ENCODE peak calls at places on chromosome 3, in eight cellular contexts. S, K, W, C, H, J, Q and Z are unnamed samples.

GRCh38 chr3:66489115-66489514 is 11.7 kb downstream of the LRIG1 start:
- DNase-seq in H (no peak), C (no peak), S (no peak), K (no peak), J (no peak), Q (no peak), W (no peak), Z (no peak)

GRCh38 chr3:112582242-112582874 is 20.5 kb downstream of the SLC35A5 start:
- DNase-seq in C (peak; percentile 42), W (no peak), Q (peak; percentile 55), K (peak; percentile 28), S (peak; percentile 44), H (peak; percentile 47), J (no peak), Z (peak; percentile 12)

GRCh38 chr3:177835917-177836316 is 638.6 kb upstream of the TBL1XR1 start:
- DNase-seq in S (no peak), J (no peak), H (no peak), Q (peak; percentile 83), W (no peak), C (peak; percentile 95), K (no peak), Z (peak; percentile 65)

GRCh38 chr3:177777699-177778098 is 580.4 kb upstream of the TBL1XR1 start:
- DNase-seq in C (peak; percentile 51), K (peak; percentile 52), S (no peak), W (peak; percentile 68), J (peak; percentile 25), Q (no peak), H (peak; percentile 18), Z (peak; percentile 22)

GRCh38 chr3:87674397-87675161 is 384.2 kb downstream of the CGGBP1 start:
- DNase-seq in W (no peak), K (no peak), Q (no peak), H (no peak), S (no peak), C (no peak), J (no peak), Z (no peak)

GRCh38 chr3:76405196-76405595 is 619.8 kb upstream of the ZNF717 start:
- DNase-seq in C (peak; percentile 17), H (no peak), W (no peak), Q (no peak), J (no peak), K (no peak), S (no peak), Z (no peak)

GRCh38 chr3:12895391-12896205 is 54.2 kb upstream of the RPL32 start:
- DNase-seq in H (no peak), W (no peak), J (no peak), Q (no peak), K (no peak), S (no peak), C (no peak), Z (no peak)

GRCh38 chr3:33660035-33660434 is 58.0 kb downstream of the CLASP2 start:
- DNase-seq in W (no peak), Q (no peak), S (no peak), H (no peak), K (no peak), C (no peak), J (no peak), Z (no peak)

GRCh38 chr3:31903686-31904431 is 77.2 kb downstream of the OSBPL10 start:
- DNase-seq in J (no peak), S (no peak), H (no peak), C (no peak), K (no peak), W (no peak), Q (no peak), Z (no peak)

GRCh38 chr3:150238043-150238802 is 169.9 kb upstream of the TSC22D2 start:
- DNase-seq in K (no peak), S (no peak), Q (no peak), J (no peak), C (no peak), W (no peak), H (no peak), Z (no peak)

GRCh38 chr3:33008282-33008681 is 56.8 kb downstream of the CCR4 start:
- DNase-seq in S (no peak), H (no peak), C (no peak), W (no peak), J (no peak), K (no peak), Q (no peak), Z (no peak)

GRCh38 chr3:120144267-120144666 is 50.0 kb upstream of the GSK3B start:
- DNase-seq in K (no peak), J (no peak), H (no peak), C (peak; percentile 28), W (no peak), Q (no peak), S (no peak), Z (peak; percentile 8)

GRCh38 chr3:8204846-8205624 is 296.6 kb upstream of the LMCD1 start:
- DNase-seq in W (no peak), H (no peak), J (no peak), Q (no peak), S (no peak), C (peak; percentile 22), K (no peak), Z (peak; percentile 59)

GRCh38 chr3:128280466-128281455 is 127.5 kb downstream of the EEFSEC start:
- DNase-seq in J (no peak), S (no peak), C (no peak), W (no peak), K (peak; percentile 88), H (no peak), Q (no peak), Z (no peak)

GRCh38 chr3:125110876-125111480 is 55.2 kb upstream of the HEG1 start:
- DNase-seq in Q (no peak), J (no peak), W (no peak), S (no peak), H (no peak), C (no peak), K (no peak), Z (no peak)
- H3K27ac ChIP-seq in Q (no peak overlapping the region), J (no peak overlapping the region), W (no peak overlapping the region), S (no peak overlapping the region), H (no peak overlapping the region), C (peak overlapping the region; percentile 74), K (no peak overlapping the region), Z (no peak overlapping the region)

GRCh38 chr3:11613319-11613718 is 30.4 kb downstream of the VGLL4 start:
- DNase-seq in H (no peak), W (no peak), J (no peak), C (no peak), S (no peak), K (no peak), Q (no peak), Z (no peak)
- H3K27ac ChIP-seq in H (peak overlapping the region; percentile 19), W (no peak overlapping the region), J (peak overlapping the region; percentile 6), C (no peak overlapping the region), S (peak overlapping the region; percentile 2), K (no peak overlapping the region), Q (no peak overlapping the region), Z (no peak overlapping the region)

GRCh38 chr3:46844851-46845250 is 18.4 kb downstream of the MYL3 start:
- DNase-seq in K (no peak), S (no peak), J (no peak), W (peak; percentile 61), Q (no peak), C (no peak), H (no peak), Z (no peak)
- H3K27ac ChIP-seq in K (no peak overlapping the region), S (no peak overlapping the region), J (peak overlapping the region; percentile 95), W (peak overlapping the region; percentile 82), Q (no peak overlapping the region), C (no peak overlapping the region), H (peak overlapping the region; percentile 82), Z (no peak overlapping the region)

DNA sequence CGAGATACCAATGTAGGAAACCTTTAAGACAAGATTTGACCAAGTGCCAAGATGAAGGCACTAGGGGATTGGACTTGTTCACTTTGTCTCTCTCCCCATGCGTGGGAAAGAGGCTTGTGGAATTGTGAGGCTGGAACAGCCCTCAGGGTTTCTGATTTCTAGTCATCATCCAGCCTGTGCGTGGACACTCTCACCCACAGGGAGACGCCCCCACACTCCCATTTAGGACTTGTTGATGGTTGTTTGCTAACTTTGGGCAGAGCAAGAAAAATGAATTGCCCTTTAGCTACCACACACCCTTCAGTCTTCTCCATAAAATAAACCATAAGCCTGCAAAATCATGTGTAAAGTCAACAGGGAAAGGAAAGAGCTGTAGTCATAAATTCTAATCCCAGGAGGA is 18.4 kb downstream of the ACKR2 start:
- DNase-seq in J (no peak), C (no peak), W (no peak), Q (no peak), S (no peak), K (no peak), H (no peak), Z (no peak)
- H3K27ac ChIP-seq in J (no peak overlapping the region), C (no peak overlapping the region), W (no peak overlapping the region), Q (no peak overlapping the region), S (no peak overlapping the region), K (no peak overlapping the region), H (no peak overlapping the region), Z (peak overlapping the region; percentile 55)

GRCh38 chr3:117165611-117166051 is 456.1 kb downstream of the TUSC7 start:
- DNase-seq in W (no peak), H (no peak), C (no peak), Q (no peak), S (no peak), K (peak; percentile 33), J (no peak), Z (no peak)

GRCh38 chr3:117160176-117160575 is 450.6 kb downstream of the TUSC7 start:
- DNase-seq in W (no peak), Q (no peak), J (no peak), H (no peak), S (no peak), K (no peak), C (no peak), Z (no peak)
- H3K27ac ChIP-seq in W (no peak overlapping the region), Q (no peak overlapping the region), J (no peak overlapping the region), H (no peak overlapping the region), S (no peak overlapping the region), K (no peak overlapping the region), C (no peak overlapping the region), Z (no peak overlapping the region)

GRCh38 chr3:34783881-34784280 is 855.4 kb upstream of the ARPP21 start:
- DNase-seq in W (no peak), J (no peak), K (no peak), Q (no peak), C (peak; percentile 24), S (no peak), H (no peak), Z (no peak)
- H3K27ac ChIP-seq in W (no peak overlapping the region), J (no peak overlapping the region), K (no peak overlapping the region), Q (no peak overlapping the region), C (peak overlapping the region; percentile 45), S (no peak overlapping the region), H (no peak overlapping the region), Z (no peak overlapping the region)

GRCh38 chr3:45994661-45995369 is 809 bp downstream of the FYCO1 start:
- DNase-seq in Q (no peak), J (no peak), H (peak; percentile 32), S (no peak), K (peak; percentile 48), C (no peak), W (no peak), Z (no peak)
- H3K27ac ChIP-seq in Q (peak overlapping the region; percentile 57), J (peak overlapping the region; percentile 96), H (peak overlapping the region; percentile 98), S (peak overlapping the region; percentile 93), K (no peak overlapping the region), C (no peak overlapping the region), W (peak overlapping the region; percentile 92), Z (peak overlapping the region; percentile 13)